ENCODE peak calls at places on chromosomes 4 and X, in ten cellular contexts. C is endothelial cell of umbilical vein, S is HepG2, M is choroid plexus epithelial cell, A is right lobe of liver, B is left ventricle myocardium inferior, U is Panc1, V is lower lobe of right lung, W is adipocyte, J is psoas muscle. N is an unnamed sample.

GRCh38 chr4:947491-947971 is 15.3 kb downstream of the TMEM175 start:
- DNase-seq in A (no peak), S (no peak), V (no peak), J (no peak), B (no peak), M (no peak), U (no peak), W (no peak), C (no peak), N (peak; percentile 80)

GRCh38 chr4:56799291-56799823 is 22.1 kb downstream of the SPINK2 start:
- DNase-seq in S (no peak), J (no peak), V (no peak), M (no peak), A (no peak), B (no peak), C (no peak), W (no peak), U (no peak), N (no peak)

GRCh38 chrX:55490121-55490520 is 473 bp upstream of the USP51 start:
- DNase-seq in A (no peak), B (no peak), V (no peak), U (no peak), S (no peak), J (no peak), C (no peak), W (no peak), M (no peak), N (no peak)

GRCh38 chr4:2263701-2264321 is 1.9 kb upstream of the MXD4 start:
- DNase-seq in J (peak; percentile 7), M (no peak), S (no peak), B (peak; percentile 4), C (no peak), W (no peak), U (no peak), A (peak; percentile 40), V (peak; percentile 33), N (no peak)

GRCh38 chrX:97524997-97525396 is 641.3 kb downstream of the RPA4 start:
- DNase-seq in B (no peak), J (no peak), M (no peak), C (peak; percentile 75), W (no peak), U (no peak), S (no peak), V (no peak), A (no peak), N (no peak)

GRCh38 chr4:175238827-175239517 is 320.8 kb downstream of the ADAM29 start:
- DNase-seq in W (no peak), M (no peak), J (no peak), A (no peak), C (no peak), S (no peak), V (no peak), U (peak; percentile 41), B (no peak), N (no peak)

GRCh38 chr4:35897808-35898207 is 346.5 kb downstream of the ARAP2 start:
- DNase-seq in B (no peak), U (no peak), S (no peak), W (no peak), J (no peak), C (no peak), A (no peak), V (no peak), M (no peak), N (no peak)

GRCh38 chr4:17780461-17781071 is 855 bp downstream of the FAM184B start:
- DNase-seq in U (no peak), S (no peak), J (no peak), V (no peak), M (no peak), C (no peak), B (no peak), A (no peak), W (peak; percentile 27), N (no peak)

GRCh38 chrX:119482497-119483480 is 14.5 kb downstream of the SLC25A5 start:
- DNase-seq in M (peak; percentile 56), W (peak; percentile 58), U (no peak), A (peak; percentile 83), V (peak; percentile 82), B (peak; percentile 61), S (no peak), C (peak; percentile 52), J (peak; percentile 69), N (peak; percentile 32)

DNA sequence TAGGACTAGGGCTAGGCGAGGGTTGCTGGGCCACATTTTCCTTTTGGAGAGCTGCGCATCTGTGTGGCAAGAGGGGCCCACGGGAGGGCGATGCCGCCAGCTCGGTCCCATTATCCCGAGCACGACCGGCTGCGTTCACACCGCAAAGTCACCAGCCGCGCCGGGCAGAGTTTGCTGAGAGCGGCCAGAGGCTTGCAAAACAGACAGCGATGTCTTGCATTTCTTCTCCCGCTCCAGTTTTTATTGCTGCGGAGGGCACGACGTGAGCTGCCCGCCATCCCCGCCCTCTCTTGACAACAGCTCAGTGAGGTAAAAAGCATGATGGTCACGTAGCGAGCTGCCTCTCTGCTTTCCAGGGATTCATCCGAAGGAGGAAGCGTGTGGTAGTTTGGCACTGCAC is 102.2 kb upstream of the TENM3 start:
- DNase-seq in U (no peak), A (no peak), M (peak; percentile 15), S (no peak), V (no peak), W (no peak), C (no peak), J (peak; percentile 7), B (no peak), N (no peak)
- H3K4me3 ChIP-seq in U (no peak overlapping the region), A (no peak overlapping the region), M (peak overlapping the region; percentile 30), S (no peak overlapping the region), V (no peak overlapping the region), W (no peak overlapping the region), C (no peak overlapping the region), J (no peak overlapping the region), B (no peak overlapping the region), N (no peak overlapping the region)

GRCh38 chrX:11109968-11110367 is 1.2 kb upstream of the HCCS start:
- DNase-seq in B (no peak), V (no peak), W (no peak), S (no peak), U (no peak), A (no peak), J (no peak), M (no peak), C (no peak), N (no peak)
- H3K4me3 ChIP-seq in B (no peak overlapping the region), V (no peak overlapping the region), W (no peak overlapping the region), S (peak overlapping the region; percentile 67), U (peak overlapping the region; percentile 57), A (no peak overlapping the region), J (no peak overlapping the region), M (no peak overlapping the region), C (no peak overlapping the region), N (no peak overlapping the region)

DNA sequence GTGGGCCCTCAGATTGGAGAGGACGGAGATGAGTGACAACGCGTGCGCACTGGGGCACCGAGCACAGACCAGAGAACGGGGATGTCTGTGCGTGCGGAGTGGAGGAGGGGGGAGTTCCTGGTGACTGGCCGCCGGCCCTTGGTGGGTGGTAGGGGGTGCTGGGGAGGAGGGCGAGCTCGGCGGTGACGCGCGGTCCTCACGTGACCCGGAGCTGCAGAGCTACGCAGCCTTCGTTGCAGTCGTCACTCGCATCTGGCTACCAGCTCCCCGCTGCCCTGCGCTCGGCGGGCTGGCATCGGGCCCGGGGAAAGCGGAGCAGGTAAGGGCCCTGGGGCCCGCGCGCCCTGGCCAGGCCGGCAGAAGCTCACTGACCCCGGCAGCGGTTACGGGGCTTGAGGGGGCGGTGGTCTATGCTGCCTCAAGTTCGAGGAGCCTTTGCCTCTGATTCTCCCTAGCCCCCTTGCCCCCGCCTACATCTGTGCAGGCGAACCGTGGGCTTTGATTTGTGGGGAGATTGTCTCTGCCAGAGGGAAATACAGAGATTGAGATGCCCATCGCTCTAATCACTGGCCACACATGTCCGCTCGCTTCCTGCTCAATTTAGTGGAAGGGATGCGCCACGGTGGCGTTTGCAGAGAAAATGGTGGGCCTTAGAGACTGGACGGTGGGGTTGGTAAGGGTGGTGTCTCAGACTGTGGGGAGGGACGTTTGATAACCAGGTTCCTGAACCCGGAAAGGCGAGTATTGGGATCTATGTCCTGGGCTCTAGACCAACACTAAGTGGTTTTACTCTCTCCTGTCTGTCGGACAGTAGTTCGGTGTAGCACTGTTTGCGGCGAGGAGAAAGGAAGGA is at the start of gene ARMCX4:
- DNase-seq in V (peak; percentile 55), S (no peak), J (peak; percentile 55), M (peak; percentile 60), C (peak; percentile 75), B (peak; percentile 34), A (peak; percentile 58), W (peak; percentile 66), U (no peak), N (peak; percentile 83)
- H3K4me3 ChIP-seq in V (peak within 1 kb of the TSS; percentile 49), S (no peak within 1 kb of the TSS), J (peak within 1 kb of the TSS; percentile 63), M (peak within 1 kb of the TSS; percentile 65), C (peak within 1 kb of the TSS; percentile 72), B (peak within 1 kb of the TSS; percentile 68), A (peak within 1 kb of the TSS; percentile 7), W (peak within 1 kb of the TSS; percentile 79), U (peak within 1 kb of the TSS; percentile 46), N (peak within 1 kb of the TSS; percentile 12)

GRCh38 chr4:85499573-85499972 is 24.6 kb downstream of the ARHGAP24 start:
- DNase-seq in M (no peak), S (no peak), B (no peak), V (no peak), C (no peak), J (no peak), A (no peak), U (no peak), W (no peak), N (no peak)

GRCh38 chr4:85495621-85496020 is 20.7 kb downstream of the ARHGAP24 start:
- DNase-seq in B (no peak), J (no peak), M (no peak), S (no peak), A (no peak), W (peak; percentile 32), V (no peak), C (no peak), U (no peak), N (no peak)

GRCh38 chr4:85496146-85496849 is 21.3 kb downstream of the ARHGAP24 start:
- DNase-seq in J (no peak), W (peak; percentile 68), U (no peak), M (peak; percentile 77), C (no peak), V (no peak), B (no peak), A (no peak), S (no peak), N (no peak)

GRCh38 chr4:85498068-85498733 is 23.3 kb downstream of the ARHGAP24 start:
- DNase-seq in V (peak; percentile 79), C (no peak), S (no peak), A (peak; percentile 62), M (peak; percentile 89), U (no peak), B (peak; percentile 38), J (no peak), W (peak; percentile 44), N (peak; percentile 42)

DNA sequence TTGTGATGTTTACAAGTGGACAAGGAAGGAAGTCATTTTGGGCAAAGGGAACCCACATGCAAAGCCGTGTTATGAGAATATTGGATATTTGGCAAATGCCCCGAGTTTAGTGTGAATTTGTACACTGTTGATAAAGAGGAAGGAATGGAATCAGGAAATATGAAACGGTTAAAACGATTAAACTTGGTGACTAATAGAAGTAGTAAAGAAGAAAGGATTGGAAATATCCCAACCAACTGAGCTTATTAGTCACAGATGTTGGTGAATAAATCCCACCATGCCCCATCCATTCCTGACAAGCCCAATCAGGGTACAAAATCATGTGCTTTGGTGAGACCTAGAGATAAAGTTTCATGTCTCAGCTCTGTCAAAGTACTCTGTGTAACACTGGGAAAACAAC is 22.0 kb downstream of the ARHGAP24 start:
- DNase-seq in B (no peak), V (no peak), S (no peak), J (no peak), C (peak; percentile 69), W (peak; percentile 76), M (peak; percentile 66), U (no peak), A (no peak), N (no peak)
- H3K4me3 ChIP-seq in B (no peak overlapping the region), V (no peak overlapping the region), S (no peak overlapping the region), J (no peak overlapping the region), C (no peak overlapping the region), W (peak overlapping the region; percentile 55), M (no peak overlapping the region), U (peak overlapping the region; percentile 28), A (no peak overlapping the region), N (no peak overlapping the region)